ENCODE peak calls at places on chromosomes 1 and 21, in five cellular contexts. T, M, B, R and K are unnamed samples.

GRCh38 chr1:233843523-233844204 is 60.8 kb upstream of the SLC35F3 start:
- DNase-seq in M (no peak), B (peak), T (no peak), R (no peak), K (no peak)

GRCh38 chr1:153359241-153359640 is 1.6 kb downstream of the S100A9 start:
- DNase-seq in B (no peak), M (no peak), R (no peak), T (no peak), K (no peak)

GRCh38 chr1:42479621-42480020 is 16.5 kb downstream of the CCDC30 start:
- DNase-seq in M (no peak), B (peak), R (no peak), T (no peak), K (no peak)

GRCh38 chr1:9466780-9467755 is 72.2 kb upstream of the SLC25A33 start:
- DNase-seq in T (no peak), M (no peak), R (no peak), B (peak), K (no peak)

GRCh38 chr1:66292944-66293343 is 241.0 kb upstream of the SGIP1 start:
- DNase-seq in B (no peak), T (no peak), M (peak), R (no peak), K (no peak)

GRCh38 chr1:60130703-60131102 is 57.1 kb upstream of the C1orf87 start:
- DNase-seq in B (peak), M (no peak), T (no peak), R (no peak), K (no peak)

GRCh38 chr1:18901952-18902522 is 318 bp downstream of the ALDH4A1 start:
- DNase-seq in M (no peak), T (no peak), B (peak), R (no peak), K (peak)

GRCh38 chr1:56216173-56216572 is 363.2 kb downstream of the PLPP3 start:
- DNase-seq in R (no peak), T (peak), B (peak), M (no peak), K (no peak)

GRCh38 chr21:39022035-39022900 is 161.0 kb downstream of the PSMG1 start:
- DNase-seq in R (no peak), B (no peak), M (no peak), T (no peak), K (no peak)

GRCh38 chr1:64664287-64664686 is 80.6 kb upstream of the RAVER2 start:
- DNase-seq in R (no peak), T (no peak), B (peak), M (no peak), K (no peak)

GRCh38 chr21:36780861-36781260 is 81.9 kb downstream of the SIM2 start:
- DNase-seq in T (no peak), B (no peak), M (no peak), R (no peak), K (no peak)

GRCh38 chr1:33849206-33849605 is 14.7 kb upstream of the HMGB4 start:
- DNase-seq in T (no peak), M (no peak), R (no peak), B (peak), K (no peak)

GRCh38 chr1:94106716-94107115 is 14.2 kb downstream of the ABCA4 start:
- DNase-seq in M (no peak), B (peak), T (no peak), R (no peak), K (no peak)

GRCh38 chr1:112807999-112808398 is 92.9 kb upstream of the PPM1J start:
- DNase-seq in M (no peak), R (no peak), T (no peak), B (no peak), K (no peak)

GRCh38 chr1:13725714-13726175 is 25.8 kb downstream of the PRDM2 start:
- DNase-seq in R (peak), M (no peak), T (no peak), B (peak), K (no peak)

GRCh38 chr1:198657550-198658064 is 18.8 kb downstream of the PTPRC start:
- DNase-seq in M (no peak), T (peak), R (peak), B (peak), K (no peak)

GRCh38 chr1:227915564-227916553 is 31.9 kb downstream of the WNT9A start:
- DNase-seq in T (no peak), M (no peak), B (no peak), R (no peak), K (no peak)

GRCh38 chr1:202302166-202302565 is 39.6 kb downstream of the UBE2T start:
- DNase-seq in R (no peak), B (no peak), M (no peak), T (no peak), K (no peak)

GRCh38 chr1:54971317-54971791 is 9.1 kb upstream of the TMEM61 start:
- DNase-seq in R (peak), T (no peak), B (peak), M (no peak), K (peak)

GRCh38 chr1:218444173-218444572 is 99.0 kb downstream of the TGFB2 start:
- DNase-seq in T (no peak), B (no peak), R (no peak), M (no peak), K (no peak)

GRCh38 chr1:47575855-47576757 is 138.3 kb downstream of the FOXD2 start:
- DNase-seq in B (peak), M (no peak), R (no peak), T (no peak), K (no peak)

GRCh38 chr1:153774780-153775431 is at the start of gene SLC27A3:
- DNase-seq in T (no peak), R (no peak), B (peak), M (peak), K (peak)

GRCh38 chr1:90964444-90965035 is 57.3 kb downstream of the ZNF644 start:
- DNase-seq in T (no peak), M (no peak), B (peak), R (peak), K (no peak)

GRCh38 chr21:8993943-8994639 is 1527.3 kb upstream of the TPTE start:
- DNase-seq in M (no peak), T (no peak), R (peak), B (peak), K (peak)

GRCh38 chr1:84146375-84147032 is 2.4 kb downstream of the PRKACB start:
- DNase-seq in R (peak), M (no peak), B (peak), T (no peak), K (no peak)

GRCh38 chr1:84143796-84144565 is at the start of gene PRKACB:
- DNase-seq in R (peak), B (peak), T (peak), M (no peak), K (no peak)

GRCh38 chr1:84145051-84145450 is 980 bp downstream of the PRKACB start:
- DNase-seq in T (no peak), M (no peak), B (peak), R (peak), K (no peak)

DNA sequence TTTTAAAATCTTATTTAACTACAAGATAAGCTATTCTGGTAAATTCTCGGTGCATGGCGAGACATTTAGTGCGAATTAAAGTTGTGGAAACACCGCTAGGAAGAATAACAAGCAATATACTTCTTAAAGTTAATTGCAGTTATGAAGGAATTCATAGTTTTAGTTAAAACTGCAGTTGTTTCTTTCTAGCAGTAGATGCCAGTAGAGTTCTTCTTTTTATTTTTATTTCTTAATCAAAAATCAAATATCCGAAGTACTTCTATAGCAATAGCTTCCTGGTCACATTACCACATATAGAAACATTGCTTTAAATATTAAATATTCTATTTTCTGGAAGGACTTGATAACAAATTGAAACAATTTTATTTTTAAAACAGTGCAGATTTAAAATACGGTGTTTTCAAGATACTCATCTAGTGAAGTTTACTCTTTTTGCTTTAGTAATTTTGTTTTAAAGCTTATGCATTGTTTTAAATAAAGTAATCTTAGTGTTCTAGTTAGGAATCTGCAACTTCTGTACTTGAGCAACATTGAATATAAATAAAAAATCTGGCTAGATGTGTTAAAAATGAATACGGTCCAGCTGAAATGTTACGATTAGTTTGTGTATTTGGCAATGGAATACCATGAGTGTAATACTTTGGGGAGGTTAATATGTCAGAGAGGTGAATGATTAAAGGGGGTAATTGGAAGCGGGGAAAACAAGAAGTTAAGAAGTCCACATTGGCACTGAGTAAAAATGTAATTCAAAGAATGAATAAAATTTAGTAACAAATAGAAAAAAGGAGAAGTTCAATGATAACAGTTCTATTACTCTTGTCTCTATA is 2.7 kb upstream of the PRKACB start:
- DNase-seq in B (no peak), M (no peak), R (peak), T (no peak), K (no peak)
- TF ChIP-seq CTCF in B (peak), M (peak), R (no peak), T (peak), K (peak)

DNA sequence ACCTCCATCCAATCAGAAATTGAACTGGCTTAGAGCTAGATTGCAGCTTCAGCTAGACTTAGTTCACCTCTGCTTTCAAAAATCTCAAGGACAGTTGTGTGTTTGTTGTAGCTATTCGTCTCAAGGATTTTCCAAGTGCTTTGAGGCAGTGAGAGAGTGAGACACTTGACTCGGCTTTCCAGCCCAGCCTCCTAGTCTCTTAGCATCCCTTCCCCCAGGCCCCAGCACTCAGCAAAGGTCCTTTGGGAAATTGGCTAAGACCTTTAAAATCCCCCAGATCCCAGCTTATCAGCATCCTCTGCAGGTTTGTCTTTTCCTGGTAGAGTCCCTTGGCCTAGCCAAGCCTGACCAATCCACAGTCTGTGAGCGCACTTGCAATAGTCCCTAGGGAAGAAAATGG is 47.9 kb upstream of the PROX1 start:
- DNase-seq in M (no peak), T (no peak), B (no peak), R (no peak), K (no peak)
- TF ChIP-seq CTCF in M (no peak), T (no peak), B (no peak), R (no peak), K (no peak)

GRCh38 chr1:44501022-44501910 is 96.2 kb downstream of the RNF220 start:
- DNase-seq in B (no peak), T (no peak), M (no peak), R (no peak), K (no peak)

GRCh38 chr1:44497422-44498170 is 92.5 kb downstream of the RNF220 start:
- DNase-seq in R (no peak), T (no peak), B (no peak), M (no peak), K (no peak)

GRCh38 chr1:44500181-44501021 is 95.3 kb downstream of the RNF220 start:
- DNase-seq in B (peak), T (no peak), R (peak), M (no peak), K (no peak)

GRCh38 chr1:44496541-44497171 is 91.6 kb downstream of the RNF220 start:
- DNase-seq in R (no peak), T (no peak), M (no peak), B (no peak), K (no peak)

GRCh38 chr1:44499306-44499705 is 94.3 kb downstream of the RNF220 start:
- DNase-seq in R (no peak), B (no peak), M (no peak), T (no peak), K (no peak)
- TF ChIP-seq CTCF in R (no peak), B (no peak), M (no peak), T (no peak), K (no peak)

GRCh38 chr1:26864610-26865480 is 1.9 kb downstream of the SFN start:
- DNase-seq in B (peak), R (peak), T (peak), M (peak), K (peak)
- TF ChIP-seq CTCF in B (no peak), R (peak), T (no peak), M (no peak), K (peak)

DNA sequence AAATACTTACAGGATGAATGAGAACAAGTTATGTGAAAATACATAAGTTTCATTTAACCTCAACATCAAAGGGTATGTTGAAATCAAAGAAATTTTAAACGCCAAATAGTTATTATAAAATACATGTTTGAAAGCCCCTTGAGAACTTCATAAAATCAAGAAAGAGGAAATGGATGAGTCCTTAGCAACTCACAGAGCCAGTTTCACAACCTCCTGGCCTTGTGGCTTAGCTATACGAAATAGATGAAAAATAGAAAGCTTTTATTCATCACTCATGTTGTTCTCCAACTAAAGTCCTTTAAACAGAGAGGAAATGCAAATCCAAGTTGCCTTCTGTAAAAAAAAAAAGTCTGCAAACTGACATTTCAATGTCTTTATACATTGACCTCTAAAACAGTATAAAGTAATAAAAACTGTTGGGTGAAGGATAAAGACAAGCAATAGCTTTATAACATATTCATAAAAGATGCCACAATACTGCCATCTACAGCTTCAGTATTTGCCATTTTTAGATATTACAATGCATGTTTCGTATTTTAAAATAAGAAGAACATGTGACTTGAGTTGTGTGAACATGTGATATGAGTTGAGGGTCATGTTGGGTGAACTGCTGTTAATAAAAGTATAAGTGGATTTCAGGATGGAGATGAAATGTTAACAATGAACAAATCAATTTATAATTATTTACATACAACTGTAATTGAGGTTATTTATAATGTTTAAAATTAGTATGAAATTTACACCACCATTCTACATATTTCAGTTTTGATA is 847.7 kb downstream of the MRPL39 start:
- DNase-seq in B (no peak), M (no peak), R (no peak), T (no peak), K (no peak)
- TF ChIP-seq CTCF in B (no peak), M (no peak), R (no peak), T (no peak), K (no peak)

DNA sequence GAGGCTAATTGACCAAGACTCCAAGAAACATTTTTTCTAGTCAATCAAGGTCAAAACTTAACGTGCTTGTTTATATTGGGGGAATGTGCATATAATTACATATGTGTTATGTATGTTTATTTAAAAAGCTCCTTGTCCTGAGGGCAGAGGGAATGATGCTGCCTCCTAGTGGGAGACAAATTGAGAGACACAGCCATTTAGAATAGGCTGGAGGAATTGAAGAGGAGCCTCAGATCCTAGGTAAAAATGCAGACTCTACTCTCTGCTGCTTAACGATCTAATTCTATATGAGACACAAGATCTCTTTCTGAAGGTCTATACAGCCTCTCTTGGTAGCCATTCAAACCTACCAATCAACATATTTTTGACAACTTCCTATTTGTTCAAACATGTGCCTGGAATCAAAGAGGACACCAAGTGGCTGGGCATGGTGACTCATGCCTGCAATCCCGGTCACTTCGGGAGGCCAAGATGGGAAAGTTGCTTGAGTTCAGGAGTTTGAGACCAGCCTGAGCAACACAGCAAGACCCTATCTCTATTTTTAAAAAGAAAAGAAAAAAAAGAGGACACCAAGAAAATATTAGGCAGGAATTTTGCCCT is 136.6 kb upstream of the ZNF648 start:
- DNase-seq in R (no peak), T (no peak), B (no peak), M (no peak), K (peak)
- TF ChIP-seq CTCF in R (no peak), T (peak), B (peak), M (no peak), K (peak)

GRCh38 chr1:119882172-119883029 is 13.9 kb downstream of the ADAM30 start:
- DNase-seq in B (no peak), T (no peak), R (no peak), M (no peak), K (no peak)

GRCh38 chr1:119888476-119888875 is 7.8 kb downstream of the ADAM30 start:
- DNase-seq in R (no peak), B (no peak), T (no peak), M (no peak), K (no peak)

GRCh38 chr1:119884700-119885099 is 11.6 kb downstream of the ADAM30 start:
- DNase-seq in B (no peak), T (no peak), M (no peak), R (no peak), K (no peak)

GRCh38 chr1:119887428-119887827 is 8.9 kb downstream of the ADAM30 start:
- DNase-seq in B (no peak), M (no peak), T (no peak), R (no peak), K (no peak)

DNA sequence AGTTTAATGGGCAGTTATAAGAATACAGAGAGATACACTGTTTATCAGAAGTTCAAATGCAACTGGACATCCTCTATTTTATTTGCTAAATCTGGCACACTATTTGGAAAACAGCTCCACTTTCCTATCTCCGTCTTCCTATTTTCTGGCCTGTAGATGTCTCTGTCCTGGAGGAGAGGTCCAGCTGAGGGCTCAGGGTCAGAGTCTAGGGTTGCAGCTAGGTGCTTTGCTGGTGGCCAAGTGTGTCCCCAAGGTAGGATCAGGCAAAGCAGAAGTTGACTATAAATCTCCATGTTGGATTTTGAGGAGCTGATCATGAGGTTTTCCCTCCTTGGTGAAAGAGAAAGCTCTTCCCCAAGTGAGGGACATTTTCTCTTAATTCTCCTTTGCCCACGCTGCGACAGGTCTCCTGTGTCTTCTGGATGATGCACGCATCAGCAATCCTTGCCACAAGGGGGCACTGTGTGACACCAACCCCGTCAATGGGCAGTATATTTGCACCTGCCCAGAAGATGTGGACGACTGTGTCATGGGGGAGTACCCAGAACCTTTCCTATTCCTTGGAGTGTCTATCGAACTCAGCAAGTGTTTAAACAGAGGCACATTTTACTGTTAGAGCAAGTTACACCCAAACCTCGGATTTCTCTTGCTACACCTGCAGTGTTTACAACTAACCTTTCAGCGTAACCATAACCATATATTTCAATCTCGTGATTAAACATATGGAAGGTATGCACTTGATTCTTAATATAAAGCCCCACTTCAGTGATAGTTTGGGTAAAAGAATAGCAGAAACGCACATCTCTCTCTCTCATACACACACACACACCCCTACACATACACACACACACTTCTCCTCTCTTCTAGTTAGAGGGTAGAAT is 10.2 kb downstream of the ADAM30 start:
- DNase-seq in T (no peak), M (no peak), B (peak), R (peak), K (peak)
- TF ChIP-seq CTCF in T (peak), M (peak), B (peak), R (peak), K (peak)